ENCODE peak calls at places on chromosomes 7 and 10, in five cellular contexts. Q is endodermal cell, J is endothelial cell of umbilical vein, A is fibroblast of lung, H is astrocyte. X is an unnamed sample.
A peak's percentile ranks its signal among the peaks of the same experiment; 100 is the strongest.

GRCh38 chr10:53314856-53315255 is 542.3 kb upstream of the MBL2 start:
- DNase-seq in Q (no peak), J (peak; percentile 95), A (peak; percentile 98), H (peak; percentile 96), X (peak; percentile 87)

GRCh38 chr10:50501478-50501877 is 122.3 kb downstream of the SGMS1 start:
- DNase-seq in Q (no peak), J (no peak), A (peak; percentile 69), H (peak; percentile 68), X (peak; percentile 80)

GRCh38 chr10:88158506-88159123 is 295.2 kb downstream of the PTEN start:
- DNase-seq in Q (no peak), J (peak; percentile 5), A (no peak), H (no peak), X (no peak)

GRCh38 chr10:70544431-70545340 is 57.9 kb downstream of the PRF1 start:
- DNase-seq in Q (no peak), J (no peak), A (no peak), H (no peak), X (no peak)

GRCh38 chr7:601573-602340 is 82.1 kb upstream of the PDGFA start:
- DNase-seq in Q (no peak), J (peak; percentile 49), A (peak; percentile 38), H (no peak), X (no peak)

GRCh38 chr7:22781230-22781711 is 41.4 kb downstream of the TOMM7 start:
- DNase-seq in Q (no peak), J (no peak), A (peak; percentile 99), H (peak; percentile 98), X (peak; percentile 18)

GRCh38 chr7:1458676-1459511 is at the start of gene MICALL2:
- DNase-seq in Q (peak; percentile 75), J (peak; percentile 88), A (peak; percentile 82), H (peak; percentile 71), X (peak; percentile 89)

GRCh38 chr10:73905256-73906018 is 5.5 kb upstream of the PLAU start:
- DNase-seq in Q (no peak), J (peak; percentile 55), A (no peak), H (no peak), X (no peak)

GRCh38 chr10:77919713-77920108 is 6.8 kb downstream of the DLG5 start:
- DNase-seq in Q (no peak), J (no peak), A (peak; percentile 70), H (peak; percentile 47), X (peak; percentile 78)

GRCh38 chr7:130356760-130357611 is 12.4 kb downstream of the CPA5 start:
- DNase-seq in Q (peak; percentile 46), J (no peak), A (peak; percentile 94), H (peak; percentile 92), X (peak; percentile 90)

GRCh38 chr7:73858807-73859206 is 2.2 kb upstream of the TMEM270 start:
- DNase-seq in Q (no peak), J (no peak), A (no peak), H (no peak), X (no peak)

GRCh38 chr7:3897430-3898385 is 596.7 kb downstream of the SDK1 start:
- DNase-seq in Q (peak; percentile 56), J (peak; percentile 55), A (peak; percentile 41), H (peak; percentile 22), X (peak; percentile 19)

GRCh38 chr10:106504536-106504935 is 660.0 kb downstream of the SORCS1 start:
- DNase-seq in Q (no peak), J (no peak), A (no peak), H (no peak), X (no peak)

GRCh38 chr7:5824297-5824610 is 42.8 kb upstream of the RNF216 start:
- DNase-seq in Q (no peak), J (no peak), A (no peak), H (no peak), X (no peak)

GRCh38 chr10:130212736-130213135 is 76.5 kb downstream of the GLRX3 start:
- DNase-seq in Q (no peak), J (no peak), A (no peak), H (no peak), X (no peak)

GRCh38 chr10:130202984-130203617 is 66.9 kb downstream of the GLRX3 start:
- DNase-seq in Q (no peak), J (no peak), A (no peak), H (no peak), X (no peak)

GRCh38 chr10:130203626-130204025 is 67.4 kb downstream of the GLRX3 start:
- DNase-seq in Q (no peak), J (no peak), A (no peak), H (no peak), X (no peak)

GRCh38 chr10:130206216-130206737 is 70.1 kb downstream of the GLRX3 start:
- DNase-seq in Q (no peak), J (no peak), A (no peak), H (no peak), X (no peak)

DNA sequence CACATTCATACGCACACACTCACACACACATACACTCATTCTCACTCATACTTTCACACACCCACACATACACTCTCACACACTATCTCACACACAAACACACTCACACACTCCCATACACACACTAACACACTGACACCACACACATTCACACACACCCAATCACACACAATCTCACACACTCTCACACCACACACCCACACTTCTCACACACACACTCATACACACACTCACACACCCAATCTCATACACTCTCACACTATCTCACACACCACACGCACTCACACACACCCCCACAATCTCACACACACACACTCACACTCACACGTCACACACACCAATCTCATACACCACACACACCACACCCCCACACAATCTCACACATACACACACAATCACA is 71.0 kb downstream of the GLRX3 start:
- DNase-seq in Q (no peak), J (no peak), A (no peak), H (no peak), X (no peak)
- H3K9ac ChIP-seq in Q (no peak overlapping the region), J (no peak overlapping the region), A (no peak overlapping the region), H (no peak overlapping the region), X (no peak overlapping the region)

DNA sequence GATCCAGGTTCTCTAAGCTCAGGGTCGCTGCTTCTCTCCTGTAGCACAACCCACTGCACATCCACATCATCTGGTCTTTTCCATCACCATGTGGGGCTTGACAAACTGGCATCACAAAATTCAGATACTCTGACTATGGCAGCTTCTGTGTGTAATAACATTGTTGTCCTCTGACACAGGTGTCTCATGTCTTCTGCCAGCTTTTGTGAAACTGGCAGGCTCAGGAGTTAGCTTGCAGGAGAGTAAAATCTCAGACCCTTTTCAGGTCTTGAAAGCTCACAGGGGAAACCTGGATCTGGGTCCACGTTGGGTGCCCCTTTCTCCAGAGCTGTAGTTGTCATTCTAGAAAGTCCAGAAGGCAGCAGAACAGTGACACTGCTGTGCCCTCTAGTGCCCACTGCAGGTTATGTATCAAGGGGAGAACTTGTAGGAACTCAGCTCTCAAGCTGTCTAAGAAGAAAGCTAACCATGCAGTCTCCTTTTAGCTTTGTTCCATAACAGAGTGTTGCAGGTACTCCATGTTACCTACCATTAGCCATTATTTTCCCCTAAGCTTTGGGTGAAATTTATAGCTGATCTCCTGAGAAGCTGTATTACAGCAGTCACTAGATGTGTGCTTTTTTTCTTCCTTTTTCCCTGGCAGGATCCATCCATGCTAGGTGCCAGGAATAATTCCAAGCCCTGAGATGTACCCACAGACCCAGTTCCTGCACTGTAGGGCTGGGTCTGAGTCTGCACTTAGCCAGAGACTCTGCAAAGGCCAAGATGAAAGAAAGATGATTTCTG is 102.7 kb downstream of the ZNF248 start:
- DNase-seq in Q (no peak), J (no peak), A (no peak), H (no peak), X (peak; percentile 17)
- TF ChIP-seq CTCF in Q (peak; percentile 44), J (no peak), A (peak; percentile 40), H (no peak), X (peak; percentile 19)

GRCh38 chr7:45124351-45124750 is 12.9 kb upstream of the TBRG4 start:
- DNase-seq in Q (no peak), J (no peak), A (no peak), H (no peak), X (no peak)
- H3K9ac ChIP-seq in Q (no peak overlapping the region), J (no peak overlapping the region), A (no peak overlapping the region), H (no peak overlapping the region), X (no peak overlapping the region)

GRCh38 chr10:71713135-71714040 is 6.2 kb downstream of the C10orf105 start:
- DNase-seq in Q (peak; percentile 63), J (peak; percentile 26), A (peak; percentile 89), H (peak; percentile 80), X (peak; percentile 95)
- TF ChIP-seq CTCF in Q (peak; percentile 44), J (no peak), A (peak; percentile 40), H (no peak), X (peak; percentile 10)

DNA sequence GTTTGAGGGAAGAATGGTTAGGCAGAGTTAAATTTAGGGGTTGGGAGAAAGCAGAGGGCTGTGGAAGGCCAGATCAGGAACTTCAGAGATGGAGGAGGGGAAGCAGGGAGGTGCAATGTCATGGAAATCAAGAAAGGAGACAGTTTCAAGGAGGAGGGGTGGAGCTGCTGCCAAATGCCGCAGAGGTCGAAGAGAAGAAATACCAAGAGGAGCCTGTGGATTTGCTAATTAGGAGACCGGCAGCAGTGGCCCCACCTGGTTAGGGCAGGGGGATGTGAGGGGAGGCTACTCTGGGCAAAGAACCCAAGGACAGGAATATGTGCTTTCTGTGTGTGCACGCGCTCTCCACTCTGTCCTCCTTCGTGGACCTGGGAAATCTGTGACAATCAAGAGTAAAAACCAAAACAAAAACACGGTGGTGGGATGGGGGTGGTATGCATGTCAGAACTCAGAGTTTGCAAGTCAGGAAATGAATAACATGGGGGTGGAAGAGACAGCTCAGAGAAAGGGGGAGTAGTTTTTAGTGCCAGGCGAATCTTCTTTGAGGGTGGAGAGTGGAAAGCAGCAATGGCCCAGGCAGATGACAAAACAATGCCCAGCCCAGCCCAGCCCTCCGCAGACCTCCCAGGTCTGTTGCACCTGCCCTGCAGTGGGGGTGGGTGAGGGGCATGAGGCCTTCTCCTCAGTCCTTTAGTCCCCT is 102.9 kb upstream of the PAX2 start:
- DNase-seq in Q (peak; percentile 83), J (no peak), A (no peak), H (no peak), X (no peak)
- H3K9ac ChIP-seq in Q (no peak overlapping the region), J (no peak overlapping the region), A (no peak overlapping the region), H (no peak overlapping the region), X (no peak overlapping the region)

DNA sequence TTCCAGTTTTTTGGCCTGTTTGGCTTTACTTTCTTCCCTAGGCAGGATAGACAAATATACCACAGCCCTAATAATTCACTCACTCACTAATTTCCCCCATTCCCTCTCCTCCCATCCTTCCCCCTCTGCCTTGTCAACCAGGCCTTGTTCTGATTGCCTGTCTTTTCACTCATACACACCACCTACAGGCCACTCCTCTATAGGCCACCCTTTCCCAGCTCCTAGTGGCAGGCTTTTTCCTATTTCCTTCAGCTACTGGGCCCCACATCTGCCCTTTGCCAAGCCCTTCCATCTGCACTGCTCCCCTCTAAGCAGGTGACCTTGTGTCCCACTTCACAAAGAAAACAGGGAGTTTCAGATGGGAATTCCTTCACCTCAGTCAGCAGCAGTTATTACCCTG is 59.8 kb upstream of the MSRB2 start:
- DNase-seq in Q (peak; percentile 80), J (no peak), A (no peak), H (no peak), X (peak; percentile 2)
- TF ChIP-seq CTCF in Q (peak; percentile 81), J (no peak), A (peak; percentile 7), H (no peak), X (peak; percentile 47)

DNA sequence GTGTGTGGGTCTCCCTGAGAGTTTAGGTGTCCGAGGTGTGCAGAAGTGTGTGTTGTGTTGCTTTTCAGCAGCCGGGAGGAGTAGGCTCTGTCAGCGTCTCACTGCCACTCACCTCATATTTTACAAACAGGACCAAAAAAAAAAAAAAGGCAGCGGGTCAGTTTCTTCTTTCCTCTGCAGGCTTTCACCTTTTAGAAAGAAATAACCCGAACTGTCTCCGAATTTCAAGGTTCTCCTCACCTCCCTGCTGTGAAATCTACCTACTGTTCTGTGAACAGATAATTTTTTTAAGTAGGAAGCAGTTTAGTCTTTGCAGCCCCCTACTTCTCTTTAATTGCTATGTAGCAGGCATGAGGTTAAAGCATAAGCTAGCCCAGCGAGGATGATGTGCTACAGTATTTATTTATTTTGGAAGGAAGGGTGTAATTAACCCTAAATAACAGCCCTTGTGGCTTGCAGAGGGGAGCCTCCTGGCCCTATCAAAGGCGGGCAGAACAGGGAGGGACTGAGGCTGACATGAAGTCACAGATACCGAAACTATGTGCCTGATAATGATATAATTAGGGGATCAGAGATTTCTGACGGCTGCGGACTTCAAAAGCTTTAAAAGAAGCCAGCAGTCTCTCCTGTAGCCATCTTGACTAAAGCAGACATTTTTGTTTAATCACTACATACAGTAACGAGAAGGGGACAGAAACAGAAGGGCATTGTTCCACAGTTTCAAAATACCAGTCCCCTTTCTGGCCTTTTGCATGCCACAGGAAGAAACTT is 1.6 kb downstream of the BAMBI start:
- DNase-seq in Q (no peak), J (peak; percentile 49), A (peak; percentile 61), H (peak; percentile 51), X (peak; percentile 36)
- H3K9ac ChIP-seq in Q (peak overlapping the region; percentile 71), J (peak overlapping the region; percentile 59), A (no peak overlapping the region), H (peak overlapping the region; percentile 85), X (peak overlapping the region; percentile 68)

X was measured in mammary epithelial cell.